ENCODE peak calls at places on chromosomes 4 and X, in five cellular contexts. One of them, this sample, is unnamed.

GRCh38 chrX:154032653-154033052 is 13.0 kb upstream of the IRAK1 start:
- DNase-seq in HepG2: no peak
- DNase-seq in GM12878: no peak
- DNase-seq in H1: no peak
- DNase-seq in NT2/D1: no peak
- DNase-seq in this sample: no peak

GRCh38 chr4:78551420-78552351 is at the start of gene ANXA3:
- DNase-seq in H1: no peak
- DNase-seq in NT2/D1: no peak
- DNase-seq in HepG2: no peak
- DNase-seq in GM12878: no peak
- DNase-seq in this sample: peak; percentile 54

GRCh38 chr4:77599378-77599777 is 6.2 kb upstream of the CXCL13 start:
- DNase-seq in H1: no peak
- DNase-seq in NT2/D1: peak; percentile 5
- DNase-seq in HepG2: peak; percentile 30
- DNase-seq in GM12878: no peak
- DNase-seq in this sample: peak; percentile 46

GRCh38 chr4:58669783-58670182 is 1559.6 kb upstream of the IGFBP7 start:
- DNase-seq in H1: no peak
- DNase-seq in NT2/D1: no peak
- DNase-seq in GM12878: no peak
- DNase-seq in HepG2: no peak
- DNase-seq in this sample: no peak

GRCh38 chrX:71198066-71198465 is 25.0 kb upstream of the GJB1 start:
- DNase-seq in GM12878: peak; percentile 56
- DNase-seq in H1: no peak
- DNase-seq in NT2/D1: no peak
- DNase-seq in HepG2: no peak
- DNase-seq in this sample: no peak

GRCh38 chr4:151012836-151013235 is 2.2 kb downstream of the LRBA start:
- DNase-seq in H1: no peak
- DNase-seq in NT2/D1: no peak
- DNase-seq in HepG2: no peak
- DNase-seq in GM12878: no peak
- DNase-seq in this sample: no peak

GRCh38 chr4:20764353-20764752 is 64.1 kb downstream of the PACRGL start:
- DNase-seq in NT2/D1: no peak
- DNase-seq in GM12878: no peak
- DNase-seq in HepG2: no peak
- DNase-seq in H1: no peak
- DNase-seq in this sample: no peak

GRCh38 chr4:19729873-19730735 is 521.6 kb upstream of the SLIT2 start:
- DNase-seq in HepG2: no peak
- DNase-seq in GM12878: no peak
- DNase-seq in H1: no peak
- DNase-seq in NT2/D1: no peak
- DNase-seq in this sample: no peak

GRCh38 chr4:86895692-86896488 is 3.7 kb upstream of the C4orf36 start:
- DNase-seq in NT2/D1: no peak
- DNase-seq in H1: no peak
- DNase-seq in GM12878: no peak
- DNase-seq in HepG2: peak; percentile 71
- DNase-seq in this sample: peak; percentile 41

GRCh38 chr4:143390764-143391163 is 54.1 kb downstream of the GAB1 start:
- DNase-seq in HepG2: peak; percentile 10
- DNase-seq in NT2/D1: no peak
- DNase-seq in GM12878: no peak
- DNase-seq in H1: no peak
- DNase-seq in this sample: no peak

GRCh38 chr4:140862182-140862442 is 105.9 kb upstream of the TBC1D9 start:
- DNase-seq in NT2/D1: no peak
- DNase-seq in H1: no peak
- DNase-seq in HepG2: no peak
- DNase-seq in GM12878: no peak
- DNase-seq in this sample: no peak

GRCh38 chr4:151824647-151825046 is 63.8 kb upstream of the GATB start:
- DNase-seq in HepG2: peak; percentile 23
- DNase-seq in H1: no peak
- DNase-seq in GM12878: no peak
- DNase-seq in NT2/D1: no peak
- DNase-seq in this sample: no peak

GRCh38 chr4:140367738-140368137 is 5.7 kb upstream of the SCOC start:
- DNase-seq in NT2/D1: no peak
- DNase-seq in GM12878: no peak
- DNase-seq in HepG2: no peak
- DNase-seq in H1: no peak
- DNase-seq in this sample: no peak

GRCh38 chr4:129428454-129428853 is 332.5 kb downstream of the C4orf33 start:
- DNase-seq in H1: no peak
- DNase-seq in NT2/D1: no peak
- DNase-seq in GM12878: no peak
- DNase-seq in HepG2: no peak
- DNase-seq in this sample: no peak

GRCh38 chrX:130109429-130110378 is 593 bp downstream of the ELF4 start:
- DNase-seq in NT2/D1: no peak
- DNase-seq in HepG2: no peak
- DNase-seq in H1: no peak
- DNase-seq in GM12878: no peak
- DNase-seq in this sample: no peak

GRCh38 chr4:78602334-78602733 is 50.8 kb downstream of the ANXA3 start:
- DNase-seq in GM12878: no peak
- DNase-seq in H1: no peak
- DNase-seq in HepG2: no peak
- DNase-seq in NT2/D1: no peak
- DNase-seq in this sample: no peak

GRCh38 chr4:4969298-4969697 is 50.0 kb downstream of the CYTL1 start:
- DNase-seq in NT2/D1: no peak
- DNase-seq in H1: no peak
- DNase-seq in HepG2: no peak
- DNase-seq in GM12878: no peak
- DNase-seq in this sample: no peak

GRCh38 chrX:144819406-144819805 is 427.9 kb upstream of the SPANXN1 start:
- DNase-seq in NT2/D1: no peak
- DNase-seq in H1: no peak
- DNase-seq in HepG2: no peak
- DNase-seq in GM12878: no peak
- DNase-seq in this sample: no peak

GRCh38 chr4:61531188-61531587 is 331.1 kb downstream of the ADGRL3 start:
- DNase-seq in HepG2: peak; percentile 34
- DNase-seq in GM12878: no peak
- DNase-seq in H1: no peak
- DNase-seq in NT2/D1: no peak
- DNase-seq in this sample: no peak

GRCh38 chrX:152930516-152930915 is 32.6 kb downstream of the ZNF185 start:
- DNase-seq in NT2/D1: no peak
- DNase-seq in GM12878: no peak
- DNase-seq in HepG2: no peak
- DNase-seq in H1: no peak
- DNase-seq in this sample: no peak

DNA sequence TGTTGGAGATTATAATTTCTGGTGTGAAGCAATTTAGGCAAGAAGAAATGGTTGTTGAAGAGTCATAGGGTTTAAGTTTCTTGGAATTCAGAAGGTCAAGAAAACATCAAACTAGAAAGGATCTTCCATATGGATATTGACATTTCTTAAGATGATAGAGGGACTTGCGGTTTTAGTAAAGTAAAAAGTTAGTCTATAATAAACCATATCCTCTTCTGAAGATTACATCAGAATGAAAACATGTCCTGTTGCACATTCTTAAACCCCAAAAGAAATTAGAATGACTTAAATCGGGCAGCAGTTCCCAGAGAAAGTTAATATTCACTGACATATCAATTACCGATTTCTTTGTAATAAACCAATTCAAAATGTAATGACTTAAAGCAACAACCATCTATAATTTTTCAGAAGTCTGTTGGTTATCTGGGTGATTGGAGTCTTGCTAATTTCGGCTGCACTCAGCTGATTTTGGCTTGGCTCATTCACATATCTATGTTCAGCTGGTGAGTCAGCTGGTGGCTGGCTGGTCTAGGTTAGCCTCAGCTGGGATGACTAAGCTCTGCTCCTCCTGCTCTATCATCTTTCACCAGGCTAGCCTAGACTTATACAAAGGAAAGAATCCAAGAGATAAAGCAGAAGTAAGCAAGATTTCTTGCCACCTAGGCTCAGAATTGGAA is 24.4 kb upstream of the DYNLT3 start:
- DNase-seq in HepG2: no peak
- DNase-seq in GM12878: no peak
- DNase-seq in NT2/D1: no peak
- DNase-seq in H1: no peak
- DNase-seq in this sample: peak; percentile 31
- TF ChIP-seq SUZ12 in HepG2: no peak
- TF ChIP-seq SUZ12 in GM12878: no peak
- TF ChIP-seq SUZ12 in NT2/D1: no peak
- TF ChIP-seq SUZ12 in H1: no peak
- TF ChIP-seq SUZ12 in this sample: no peak

GRCh38 chr4:165971941-165972340 is 98.9 kb downstream of the TLL1 start:
- DNase-seq in H1: no peak
- DNase-seq in NT2/D1: no peak
- DNase-seq in GM12878: no peak
- DNase-seq in HepG2: no peak
- DNase-seq in this sample: no peak
- TF ChIP-seq SUZ12 in H1: no peak
- TF ChIP-seq SUZ12 in NT2/D1: no peak
- TF ChIP-seq SUZ12 in GM12878: no peak
- TF ChIP-seq SUZ12 in HepG2: no peak
- TF ChIP-seq SUZ12 in this sample: no peak

GRCh38 chr4:15674926-15675325 is 6.7 kb upstream of the FAM200B start:
- DNase-seq in HepG2: no peak
- DNase-seq in H1: no peak
- DNase-seq in GM12878: no peak
- DNase-seq in NT2/D1: no peak
- DNase-seq in this sample: no peak

GRCh38 chr4:15676899-15677298 is 4.7 kb upstream of the FAM200B start:
- DNase-seq in GM12878: no peak
- DNase-seq in H1: no peak
- DNase-seq in HepG2: no peak
- DNase-seq in NT2/D1: no peak
- DNase-seq in this sample: no peak

GRCh38 chr4:15675363-15675762 is 6.3 kb upstream of the FAM200B start:
- DNase-seq in H1: no peak
- DNase-seq in HepG2: no peak
- DNase-seq in GM12878: no peak
- DNase-seq in NT2/D1: no peak
- DNase-seq in this sample: no peak

GRCh38 chr4:15676039-15676438 is 5.6 kb upstream of the FAM200B start:
- DNase-seq in GM12878: no peak
- DNase-seq in NT2/D1: no peak
- DNase-seq in H1: no peak
- DNase-seq in HepG2: no peak
- DNase-seq in this sample: no peak

DNA sequence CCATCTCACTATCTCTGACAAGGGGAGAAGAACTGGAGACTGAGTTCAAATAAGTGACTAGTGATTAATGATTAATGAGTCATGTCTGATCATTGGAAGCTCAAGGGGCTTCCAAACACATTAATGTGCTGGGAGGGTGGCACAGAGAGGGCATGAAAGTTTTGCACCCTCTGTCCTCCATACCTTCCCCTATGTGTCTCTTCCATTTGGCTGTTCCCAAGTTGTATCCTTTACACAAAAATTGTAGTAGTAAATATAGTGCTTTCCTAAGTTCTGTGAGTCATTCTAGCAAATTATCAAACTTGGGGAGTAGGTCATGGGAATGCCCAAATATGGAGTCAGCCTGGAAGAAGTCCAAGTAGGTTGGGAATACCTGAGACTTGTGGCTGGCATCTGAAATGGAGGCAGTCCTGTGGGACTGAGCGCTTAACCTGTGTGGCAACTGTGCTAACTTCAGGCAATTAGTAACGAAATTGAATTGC is 4.1 kb upstream of the FAM200B start:
- DNase-seq in H1: no peak
- DNase-seq in HepG2: peak; percentile 86
- DNase-seq in NT2/D1: no peak
- DNase-seq in GM12878: no peak
- DNase-seq in this sample: no peak
- TF ChIP-seq SUZ12 in H1: no peak
- TF ChIP-seq SUZ12 in HepG2: no peak
- TF ChIP-seq SUZ12 in NT2/D1: no peak
- TF ChIP-seq SUZ12 in GM12878: no peak
- TF ChIP-seq SUZ12 in this sample: no peak

GRCh38 chr4:156538651-156539285 is 432.8 kb downstream of the PDGFC start:
- DNase-seq in HepG2: no peak
- DNase-seq in NT2/D1: no peak
- DNase-seq in H1: no peak
- DNase-seq in GM12878: no peak
- DNase-seq in this sample: no peak
- TF ChIP-seq SUZ12 in HepG2: no peak
- TF ChIP-seq SUZ12 in NT2/D1: no peak
- TF ChIP-seq SUZ12 in H1: no peak
- TF ChIP-seq SUZ12 in GM12878: no peak
- TF ChIP-seq SUZ12 in this sample: no peak